ENCODE peak calls at places on chromosomes 12 and 14, in ten cellular contexts. I is astrocyte of the spinal cord; M is fibroblast of the conjunctiva; A is NCI-H446; V is WTC11; L is NCI-H460; W is occipital lobe; O is stimulated activated CD4-positive, alpha-beta T cell treated with anti-CD3 and anti-CD28 coated beads, Interleukin-15, amount 100 ng/mL, for 1 hour; D is mesothelial cell of epicardium; H is EL. C is an unnamed sample.

GRCh38 chr14:20400965-20401593 is 12.2 kb downstream of the TEP1 start:
- DNase-seq in W (no peak), O (no peak), H (peak), M (no peak), I (no peak), A (no peak), V (no peak), L (no peak), D (no peak), C (no peak)

GRCh38 chr12:47881041-47881440 is 23.8 kb downstream of the VDR start:
- DNase-seq in V (no peak), H (no peak), I (no peak), W (no peak), M (no peak), A (no peak), L (no peak), D (no peak), O (no peak), C (no peak)

GRCh38 chr12:113684053-113684907 is 212.6 kb upstream of the LHX5 start:
- DNase-seq in V (peak), W (no peak), D (no peak), L (no peak), O (no peak), A (no peak), M (no peak), I (peak), H (peak), C (no peak)

GRCh38 chr12:93020998-93021597 is 92.0 kb upstream of the EEA1 start:
- DNase-seq in D (no peak), M (no peak), A (no peak), O (no peak), H (no peak), V (no peak), W (no peak), I (no peak), L (no peak), C (no peak)

GRCh38 chr14:61385002-61385685 is 63.8 kb downstream of the PRKCH start:
- DNase-seq in A (no peak), I (no peak), O (no peak), M (no peak), L (no peak), W (no peak), H (peak), V (no peak), D (no peak), C (no peak)

GRCh38 chr12:89451876-89452275 is 72.7 kb downstream of the GALNT4 start:
- DNase-seq in W (no peak), O (no peak), I (peak), D (no peak), L (peak), M (no peak), V (peak), H (peak), A (no peak), C (no peak)

GRCh38 chr12:112122823-112123690 is 2.3 kb upstream of the TRAFD1 start:
- DNase-seq in O (no peak), W (no peak), I (peak), A (no peak), V (no peak), M (peak), L (peak), H (peak), D (no peak), C (no peak)

GRCh38 chr12:124542021-124542941 is 25.1 kb downstream of the NCOR2 start:
- DNase-seq in V (no peak), A (no peak), H (no peak), L (no peak), M (no peak), W (no peak), O (no peak), I (no peak), D (no peak), C (peak)

GRCh38 chr14:21734457-21735074 is 60.9 kb upstream of the OR4E1 start:
- DNase-seq in I (peak), D (no peak), W (no peak), M (peak), O (no peak), H (peak), A (peak), V (no peak), L (peak), C (no peak)

GRCh38 chr14:73599494-73599893 is 7.8 kb downstream of the ACOT4 start:
- DNase-seq in H (no peak), L (no peak), V (no peak), D (no peak), A (no peak), I (no peak), O (no peak), W (no peak), M (no peak), C (no peak)

GRCh38 chr12:4243098-4243795 is 30.3 kb upstream of the CCND2 start:
- DNase-seq in I (no peak), M (no peak), A (no peak), H (no peak), D (no peak), V (no peak), O (no peak), L (no peak), W (no peak), C (no peak)

GRCh38 chr14:94623422-94623809 is 11.2 kb downstream of the SERPINA3 start:
- DNase-seq in A (no peak), D (no peak), L (no peak), W (no peak), H (no peak), I (no peak), M (no peak), O (no peak), V (no peak), C (no peak)

GRCh38 chr12:52119398-52120254 is 40.1 kb downstream of the SMIM41 start:
- DNase-seq in O (peak), M (no peak), L (no peak), V (peak), I (peak), D (no peak), H (peak), W (no peak), A (no peak), C (no peak)

GRCh38 chr12:47739959-47740358 is 14.7 kb upstream of the ENDOU start:
- DNase-seq in I (no peak), M (no peak), O (no peak), H (no peak), V (no peak), A (no peak), L (no peak), D (no peak), W (no peak), C (no peak)

C was measured in suprapubic skin.